ENCODE peak calls at places on chromosome 20, in eight cellular contexts. W, P, R, J, Z, L, V and O are unnamed samples.

GRCh38 chr20:63733117-63733516 is 3.3 kb upstream of the LIME1 start:
- DNase-seq in R (no peak), Z (no peak), L (no peak), V (no peak), P (no peak), J (no peak), W (no peak), O (no peak)

GRCh38 chr20:51934301-51935002 is 132.1 kb upstream of the SALL4 start:
- DNase-seq in P (no peak), J (no peak), L (no peak), Z (no peak), R (no peak), W (no peak), V (no peak), O (no peak)

GRCh38 chr20:50193851-50194830 is 3.5 kb downstream of the CEBPB start:
- DNase-seq in W (no peak), L (no peak), R (no peak), P (peak), V (peak), Z (no peak), J (no peak), O (no peak)

GRCh38 chr20:53621482-53622246 is 28.0 kb upstream of the ZNF217 start:
- DNase-seq in L (no peak), P (peak), J (peak), R (peak), V (no peak), Z (peak), W (no peak), O (no peak)

GRCh38 chr20:21981607-21982344 is 276.3 kb downstream of the PAX1 start:
- DNase-seq in V (no peak), P (no peak), L (no peak), R (no peak), Z (no peak), W (no peak), J (no peak), O (no peak)

GRCh38 chr20:15708984-15709598 is 864.2 kb downstream of the KIF16B start:
- DNase-seq in L (peak), J (peak), W (peak), P (peak), V (no peak), R (no peak), Z (peak), O (no peak)

GRCh38 chr20:50883856-50884255 is 47.4 kb downstream of the ADNP start:
- DNase-seq in V (no peak), W (no peak), P (no peak), L (no peak), R (no peak), J (no peak), Z (no peak), O (no peak)

GRCh38 chr20:51187318-51187717 is 164.4 kb upstream of the KCNG1 start:
- DNase-seq in L (no peak), Z (no peak), W (no peak), R (no peak), P (no peak), V (no peak), J (no peak), O (no peak)

GRCh38 chr20:16407251-16408067 is 165.8 kb downstream of the KIF16B start:
- DNase-seq in Z (no peak), P (no peak), W (no peak), R (no peak), L (no peak), V (no peak), J (no peak), O (no peak)

GRCh38 chr20:39004508-39004907 is 42.4 kb downstream of the DHX35 start:
- DNase-seq in V (no peak), Z (no peak), W (peak), R (no peak), L (no peak), P (no peak), J (peak), O (no peak)

GRCh38 chr20:40691566-40692239 is 2.7 kb upstream of the MAFB start:
- DNase-seq in R (no peak), Z (no peak), V (no peak), L (no peak), W (no peak), P (peak), J (no peak), O (no peak)

GRCh38 chr20:3783516-3784225 is 2.4 kb upstream of the SPEF1 start:
- DNase-seq in V (no peak), P (no peak), W (no peak), R (no peak), J (no peak), Z (no peak), L (no peak), O (no peak)

GRCh38 chr20:58078741-58079522 is 149.5 kb downstream of the ANKRD60 start:
- DNase-seq in P (peak), W (no peak), R (peak), Z (no peak), L (no peak), J (no peak), V (no peak), O (no peak)

GRCh38 chr20:23132293-23132929 is 46.3 kb upstream of the CD93 start:
- DNase-seq in J (peak), L (no peak), P (no peak), W (no peak), R (no peak), Z (no peak), V (no peak), O (no peak)

GRCh38 chr20:36804425-36804824 is 30.9 kb upstream of the DSN1 start:
- DNase-seq in Z (no peak), R (no peak), V (no peak), J (no peak), P (no peak), W (no peak), L (no peak), O (no peak)

GRCh38 chr20:24915892-24916291 is 33.2 kb upstream of the CST7 start:
- DNase-seq in J (no peak), V (no peak), R (no peak), L (no peak), Z (no peak), W (no peak), P (no peak), O (no peak)